ENCODE peak calls at places on chromosomes 16 and 17, in seven cellular contexts. F, A, J, L, B, C and Z are unnamed samples.

GRCh38 chr17:2357237-2357636 is 19.9 kb downstream of the SGSM2 start:
- DNase-seq in F (no peak), A (no peak), J (no peak), L (no peak), B (no peak), C (no peak), Z (peak; percentile 1)

GRCh38 chr16:30533146-30533522 is 1.5 kb downstream of the ZNF747 start:
- DNase-seq in F (peak; percentile 64), A (peak; percentile 72), J (no peak), L (no peak), B (no peak), C (no peak), Z (no peak)

GRCh38 chr17:19413725-19414124 is 2.7 kb downstream of the RNF112 start:
- DNase-seq in F (no peak), A (no peak), J (no peak), L (no peak), B (no peak), C (no peak), Z (no peak)

GRCh38 chr17:36851230-36851629 is 86.0 kb upstream of the LHX1 start:
- DNase-seq in F (no peak), A (no peak), J (no peak), L (no peak), B (peak; percentile 69), C (no peak), Z (no peak)

GRCh38 chr17:9802701-9803100 is 11.3 kb upstream of the DHRS7C start:
- DNase-seq in F (no peak), A (no peak), J (no peak), L (no peak), B (no peak), C (no peak), Z (no peak)

GRCh38 chr17:72392056-72393010 is 271.5 kb downstream of the SOX9 start:
- DNase-seq in F (no peak), A (no peak), J (no peak), L (no peak), B (peak; percentile 86), C (no peak), Z (no peak)

GRCh38 chr17:77884019-77884418 is 74.5 kb upstream of the TNRC6C start:
- DNase-seq in F (no peak), A (no peak), J (no peak), L (no peak), B (no peak), C (no peak), Z (peak; percentile 86)

GRCh38 chr17:1559743-1560581 is 2.6 kb downstream of the PITPNA start:
- DNase-seq in F (no peak), A (peak; percentile 88), J (no peak), L (no peak), B (no peak), C (no peak), Z (peak; percentile 69)

GRCh38 chr16:3578610-3579551 is 1.7 kb upstream of the NLRC3 start:
- DNase-seq in F (peak; percentile 45), A (peak; percentile 38), J (no peak), L (no peak), B (no peak), C (peak; percentile 58), Z (no peak)

GRCh38 chr17:68511254-68511670 is 968 bp upstream of the PRKAR1A start:
- DNase-seq in F (no peak), A (peak; percentile 43), J (no peak), L (no peak), B (no peak), C (no peak), Z (no peak)

GRCh38 chr16:71441348-71441781 is 489 bp downstream of the TLE7 start:
- DNase-seq in F (no peak), A (no peak), J (no peak), L (no peak), B (no peak), C (no peak), Z (peak; percentile 58)

GRCh38 chr17:68459030-68459376 is 1.7 kb upstream of the WIPI1 start:
- DNase-seq in F (no peak), A (no peak), J (no peak), L (no peak), B (no peak), C (no peak), Z (no peak)

GRCh38 chr17:50603340-50603739 is 31.3 kb upstream of the ABCC3 start:
- DNase-seq in F (no peak), A (peak; percentile 10), J (no peak), L (no peak), B (no peak), C (no peak), Z (no peak)

GRCh38 chr16:55499281-55499680 is 9.6 kb upstream of the LPCAT2 start:
- DNase-seq in F (no peak), A (no peak), J (no peak), L (no peak), B (no peak), C (no peak), Z (no peak)

GRCh38 chr17:41645371-41646063 is 21.1 kb upstream of the KRT17 start:
- DNase-seq in F (no peak), A (no peak), J (no peak), L (no peak), B (no peak), C (no peak), Z (no peak)

GRCh38 chr17:56431736-56432135 is 161.8 kb upstream of the NOG start:
- DNase-seq in F (no peak), A (no peak), J (no peak), L (no peak), B (no peak), C (no peak), Z (no peak)

GRCh38 chr16:24013733-24014645 is 178.2 kb downstream of the PRKCB start:
- DNase-seq in F (peak; percentile 31), A (peak; percentile 54), J (no peak), L (peak; percentile 33), B (no peak), C (peak; percentile 50), Z (no peak)

GRCh38 chr17:39845052-39845976 is 18.8 kb downstream of the IKZF3 start:
- DNase-seq in F (no peak), A (no peak), J (no peak), L (no peak), B (no peak), C (no peak), Z (no peak)

GRCh38 chr17:65025288-65025687 is 31.3 kb downstream of the GNA13 start:
- DNase-seq in F (no peak), A (no peak), J (no peak), L (no peak), B (no peak), C (no peak), Z (no peak)

GRCh38 chr17:2405247-2405926 is 4.5 kb upstream of the MNT start:
- DNase-seq in F (peak; percentile 26), A (no peak), J (no peak), L (no peak), B (peak; percentile 87), C (no peak), Z (no peak)

GRCh38 chr16:47236716-47237115 is 93.0 kb upstream of the NETO2 start:
- DNase-seq in F (no peak), A (no peak), J (no peak), L (no peak), B (no peak), C (no peak), Z (no peak)

GRCh38 chr17:69733171-69734014 is 318.9 kb downstream of the MAP2K6 start:
- DNase-seq in F (no peak), A (no peak), J (peak; percentile 22), L (no peak), B (peak; percentile 78), C (no peak), Z (peak; percentile 40)

GRCh38 chr16:21638573-21638975 is 13.8 kb downstream of the IGSF6 start:
- DNase-seq in F (no peak), A (peak; percentile 61), J (no peak), L (no peak), B (peak; percentile 82), C (peak; percentile 41), Z (no peak)

GRCh38 chr17:14268264-14268663 is 31.6 kb upstream of the CDRT15 start:
- DNase-seq in F (no peak), A (no peak), J (no peak), L (no peak), B (no peak), C (no peak), Z (no peak)

GRCh38 chr17:3710951-3711383 is 12.7 kb upstream of the HASPIN start:
- DNase-seq in F (no peak), A (peak; percentile 70), J (no peak), L (no peak), B (peak; percentile 55), C (peak; percentile 76), Z (no peak)

GRCh38 chr17:7650509-7651096 is at the start of gene ATP1B2:
- DNase-seq in F (peak; percentile 72), A (peak; percentile 60), J (peak; percentile 70), L (no peak), B (peak; percentile 47), C (peak; percentile 66), Z (peak; percentile 74)

GRCh38 chr16:50204426-50205108 is 51.5 kb downstream of the TENT4B start:
- DNase-seq in F (no peak), A (no peak), J (no peak), L (no peak), B (no peak), C (no peak), Z (no peak)

GRCh38 chr16:66927012-66927436 is 1.7 kb upstream of the RRAD start:
- DNase-seq in F (no peak), A (no peak), J (peak; percentile 54), L (no peak), B (peak; percentile 39), C (no peak), Z (peak; percentile 74)
- H3K9me3 ChIP-seq in F (no peaks in the 10 kb centered on the region), A (no peaks in the 10 kb centered on the region), J (no peaks in the 10 kb centered on the region), L (no peaks in the 10 kb centered on the region), B (no peaks in the 10 kb centered on the region), C (no peaks in the 10 kb centered on the region), Z (no peaks in the 10 kb centered on the region)

GRCh38 chr17:17034496-17035066 is 7.7 kb upstream of the MPRIP start:
- DNase-seq in F (no peak), A (no peak), J (no peak), L (no peak), B (no peak), C (no peak), Z (no peak)
- H3K27ac ChIP-seq in F (no peak overlapping the region), A (no peak overlapping the region), J (no peak overlapping the region), L (no peak overlapping the region), B (peak overlapping the region; percentile 1), C (no peak overlapping the region), Z (no peak overlapping the region)

DNA sequence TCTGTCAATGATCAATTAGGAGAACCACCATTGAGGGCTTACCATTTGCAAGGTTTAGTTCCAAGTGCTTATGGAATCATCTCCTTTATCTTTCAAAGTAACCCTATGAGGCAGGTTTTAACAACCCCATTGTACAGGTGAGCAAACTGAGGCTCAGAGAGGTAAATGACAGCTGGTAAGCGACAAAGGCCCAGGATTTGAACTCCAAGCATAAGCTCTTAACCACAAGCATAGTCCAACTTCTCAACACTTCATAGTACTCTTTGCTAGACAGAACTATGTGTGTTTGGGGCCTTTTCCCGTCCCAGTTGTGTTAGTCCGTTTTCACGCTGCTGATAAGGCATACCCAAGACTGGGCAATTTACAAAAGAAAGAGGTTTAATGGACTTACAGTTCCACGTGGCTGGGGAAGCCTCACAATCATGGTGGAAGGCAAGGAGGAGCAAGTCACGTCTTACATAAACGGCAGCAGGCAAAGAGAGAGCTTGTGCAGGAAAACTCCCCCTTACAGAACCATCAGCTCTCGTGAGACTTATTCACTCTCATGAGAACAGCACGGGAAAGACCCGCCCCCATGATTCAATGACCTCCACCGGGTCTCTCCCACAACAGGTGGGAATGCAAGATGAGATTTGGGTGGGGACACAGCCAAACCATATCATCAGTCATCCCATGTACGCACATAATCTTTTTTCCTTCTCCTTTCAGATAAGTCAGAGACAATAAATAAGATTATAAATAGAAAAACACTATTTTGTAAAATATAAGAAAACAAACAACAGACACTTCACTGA is 6.4 kb downstream of the RPH3AL start:
- DNase-seq in F (no peak), A (no peak), J (no peak), L (no peak), B (no peak), C (no peak), Z (no peak)
- H3K4me1 ChIP-seq in F (peaks cover 34% of the 10 kb centered on the region), A (peaks cover 7% of the 10 kb centered on the region), J (peaks cover 37% of the 10 kb centered on the region), L (peaks cover 53% of the 10 kb centered on the region), B (peaks cover 19% of the 10 kb centered on the region), C (no peaks in the 10 kb centered on the region), Z (peaks cover 5% of the 10 kb centered on the region)

GRCh38 chr17:22507823-22508222 is 815.5 kb downstream of the KCNJ18 start:
- DNase-seq in F (no peak), A (no peak), J (no peak), L (no peak), B (peak; percentile 3), C (no peak), Z (no peak)
- H3K9me3 ChIP-seq in F (no peaks in the 10 kb centered on the region), A (peaks cover 6% of the 10 kb centered on the region), J (peaks cover 3% of the 10 kb centered on the region), L (peaks cover 9% of the 10 kb centered on the region), B (peaks cover 4% of the 10 kb centered on the region), C (no peaks in the 10 kb centered on the region), Z (no peaks in the 10 kb centered on the region)